ENCODE peak calls at places on chromosomes 4 and X, in five cellular contexts. One of them, this sample, is unnamed.

GRCh38 chr4:78613522-78614311 is 62.1 kb downstream of the ANXA3 start:
- DNase-seq in aorta: no peak
- DNase-seq in tibial artery: no peak
- DNase-seq in glutamatergic neuron: no peak
- DNase-seq in fibroblast of mammary gland: no peak
- DNase-seq in this sample: no peak

GRCh38 chr4:125891597-125892258 is 577.0 kb downstream of the FAT4 start:
- DNase-seq in fibroblast of mammary gland: peak
- DNase-seq in aorta: no peak
- DNase-seq in glutamatergic neuron: no peak
- DNase-seq in tibial artery: no peak
- DNase-seq in this sample: no peak

GRCh38 chr4:15736514-15737050 is 33.7 kb downstream of the BST1 start:
- DNase-seq in tibial artery: no peak
- DNase-seq in aorta: no peak
- DNase-seq in fibroblast of mammary gland: no peak
- DNase-seq in glutamatergic neuron: no peak
- DNase-seq in this sample: no peak

GRCh38 chr4:78565971-78566372 is 14.4 kb downstream of the ANXA3 start:
- DNase-seq in aorta: no peak
- DNase-seq in glutamatergic neuron: no peak
- DNase-seq in tibial artery: no peak
- DNase-seq in fibroblast of mammary gland: peak
- DNase-seq in this sample: no peak

GRCh38 chrX:138485767-138486166 is 225.8 kb downstream of the FGF13 start:
- DNase-seq in tibial artery: no peak
- DNase-seq in glutamatergic neuron: no peak
- DNase-seq in aorta: no peak
- DNase-seq in fibroblast of mammary gland: no peak
- DNase-seq in this sample: no peak

GRCh38 chr4:14130551-14130950 is 503.0 kb upstream of the BOD1L1 start:
- DNase-seq in tibial artery: no peak
- DNase-seq in fibroblast of mammary gland: no peak
- DNase-seq in aorta: no peak
- DNase-seq in glutamatergic neuron: no peak
- DNase-seq in this sample: no peak

GRCh38 chr4:7212101-7212674 is 19.9 kb downstream of the SORCS2 start:
- DNase-seq in glutamatergic neuron: no peak
- DNase-seq in fibroblast of mammary gland: no peak
- DNase-seq in tibial artery: no peak
- DNase-seq in aorta: no peak
- DNase-seq in this sample: no peak

GRCh38 chr4:108060164-108060563 is 70.5 kb downstream of the HADH start:
- DNase-seq in tibial artery: no peak
- DNase-seq in glutamatergic neuron: no peak
- DNase-seq in fibroblast of mammary gland: peak
- DNase-seq in aorta: no peak
- DNase-seq in this sample: no peak

GRCh38 chrX:53526999-53527398 is 92.8 kb upstream of the HSD17B10 start:
- DNase-seq in tibial artery: no peak
- DNase-seq in fibroblast of mammary gland: no peak
- DNase-seq in glutamatergic neuron: no peak
- DNase-seq in aorta: no peak
- DNase-seq in this sample: no peak

GRCh38 chr4:160202802-160203201 is 1099.9 kb downstream of the RAPGEF2 start:
- DNase-seq in fibroblast of mammary gland: peak
- DNase-seq in glutamatergic neuron: no peak
- DNase-seq in tibial artery: no peak
- DNase-seq in aorta: no peak
- DNase-seq in this sample: no peak

GRCh38 chr4:71441186-71442169 is 102.7 kb downstream of the SLC4A4 start:
- DNase-seq in aorta: no peak
- DNase-seq in glutamatergic neuron: no peak
- DNase-seq in fibroblast of mammary gland: peak
- DNase-seq in tibial artery: no peak
- DNase-seq in this sample: no peak

GRCh38 chr4:2630556-2631273 is 94.3 kb downstream of the FAM193A start:
- DNase-seq in tibial artery: no peak
- DNase-seq in glutamatergic neuron: no peak
- DNase-seq in aorta: peak
- DNase-seq in fibroblast of mammary gland: no peak
- DNase-seq in this sample: peak

GRCh38 chr4:30068234-30068633 is 651.9 kb upstream of the PCDH7 start:
- DNase-seq in aorta: no peak
- DNase-seq in fibroblast of mammary gland: no peak
- DNase-seq in glutamatergic neuron: peak
- DNase-seq in tibial artery: no peak
- DNase-seq in this sample: no peak

GRCh38 chrX:427812-428725 is 41.4 kb upstream of the PPP2R3B start:
- DNase-seq in glutamatergic neuron: peak
- DNase-seq in aorta: no peak
- DNase-seq in fibroblast of mammary gland: no peak
- DNase-seq in tibial artery: no peak
- DNase-seq in this sample: peak

GRCh38 chr4:122977103-122977502 is 54.7 kb upstream of the NUDT6 start:
- DNase-seq in tibial artery: no peak
- DNase-seq in fibroblast of mammary gland: no peak
- DNase-seq in glutamatergic neuron: no peak
- DNase-seq in aorta: no peak
- DNase-seq in this sample: no peak

This sample was measured in lower lobe of right lung.